ENCODE peak calls at places on chromosome 7, in nine cellular contexts. One of them, this sample, is unnamed.

GRCh38 chr7:73892003-73892975 is 31.3 kb downstream of the TMEM270 start:
- DNase-seq in HCT116: no peak
- DNase-seq in A549: no peak
- DNase-seq in transverse colon: peak
- DNase-seq in Peyer's patch: no peak
- DNase-seq in prostate gland: peak
- DNase-seq in upper lobe of left lung: no peak
- DNase-seq in heart left ventricle: no peak
- DNase-seq in tibial nerve: no peak
- DNase-seq in this sample: no peak

GRCh38 chr7:27141591-27142561 is 1.6 kb downstream of the HOXA5 start:
- DNase-seq in HCT116: no peak
- DNase-seq in A549: peak
- DNase-seq in transverse colon: peak
- DNase-seq in Peyer's patch: peak
- DNase-seq in prostate gland: no peak
- DNase-seq in upper lobe of left lung: peak
- DNase-seq in heart left ventricle: no peak
- DNase-seq in tibial nerve: no peak
- DNase-seq in this sample: no peak

GRCh38 chr7:151813445-151813844 is 63.5 kb downstream of the PRKAG2 start:
- DNase-seq in HCT116: no peak
- DNase-seq in A549: no peak
- DNase-seq in transverse colon: no peak
- DNase-seq in Peyer's patch: no peak
- DNase-seq in prostate gland: no peak
- DNase-seq in upper lobe of left lung: no peak
- DNase-seq in heart left ventricle: no peak
- DNase-seq in tibial nerve: no peak
- DNase-seq in this sample: no peak

GRCh38 chr7:151925446-151926335 is 30.6 kb upstream of the GALNTL5 start:
- DNase-seq in HCT116: no peak
- DNase-seq in A549: no peak
- DNase-seq in transverse colon: peak
- DNase-seq in Peyer's patch: no peak
- DNase-seq in prostate gland: peak
- DNase-seq in upper lobe of left lung: peak
- DNase-seq in heart left ventricle: peak
- DNase-seq in tibial nerve: peak
- DNase-seq in this sample: no peak

GRCh38 chr7:20307119-20307518 is 23.6 kb upstream of the ITGB8 start:
- DNase-seq in HCT116: no peak
- DNase-seq in A549: no peak
- DNase-seq in transverse colon: no peak
- DNase-seq in Peyer's patch: no peak
- DNase-seq in prostate gland: no peak
- DNase-seq in upper lobe of left lung: no peak
- DNase-seq in heart left ventricle: no peak
- DNase-seq in tibial nerve: no peak
- DNase-seq in this sample: no peak

GRCh38 chr7:12930534-12930933 is 243.1 kb downstream of the ARL4A start:
- DNase-seq in HCT116: no peak
- DNase-seq in A549: no peak
- DNase-seq in transverse colon: no peak
- DNase-seq in Peyer's patch: no peak
- DNase-seq in prostate gland: no peak
- DNase-seq in upper lobe of left lung: no peak
- DNase-seq in heart left ventricle: no peak
- DNase-seq in tibial nerve: no peak
- DNase-seq in this sample: no peak

GRCh38 chr7:146768941-146769340 is 652.3 kb downstream of the CNTNAP2 start:
- DNase-seq in HCT116: no peak
- DNase-seq in A549: no peak
- DNase-seq in transverse colon: no peak
- DNase-seq in Peyer's patch: no peak
- DNase-seq in prostate gland: no peak
- DNase-seq in upper lobe of left lung: no peak
- DNase-seq in heart left ventricle: no peak
- DNase-seq in tibial nerve: no peak
- DNase-seq in this sample: no peak

GRCh38 chr7:4944939-4945338 is 14.0 kb downstream of the MMD2 start:
- DNase-seq in HCT116: no peak
- DNase-seq in A549: no peak
- DNase-seq in transverse colon: no peak
- DNase-seq in Peyer's patch: no peak
- DNase-seq in prostate gland: no peak
- DNase-seq in upper lobe of left lung: no peak
- DNase-seq in heart left ventricle: no peak
- DNase-seq in tibial nerve: no peak
- DNase-seq in this sample: no peak

GRCh38 chr7:19146699-19147098 is 1.5 kb upstream of the FERD3L start:
- DNase-seq in HCT116: no peak
- DNase-seq in A549: no peak
- DNase-seq in transverse colon: no peak
- DNase-seq in Peyer's patch: no peak
- DNase-seq in prostate gland: no peak
- DNase-seq in upper lobe of left lung: no peak
- DNase-seq in heart left ventricle: no peak
- DNase-seq in tibial nerve: no peak
- DNase-seq in this sample: no peak

GRCh38 chr7:98284335-98285036 is 3.0 kb downstream of the BRI3 start:
- DNase-seq in HCT116: no peak
- DNase-seq in A549: no peak
- DNase-seq in transverse colon: peak
- DNase-seq in Peyer's patch: no peak
- DNase-seq in prostate gland: peak
- DNase-seq in upper lobe of left lung: peak
- DNase-seq in heart left ventricle: peak
- DNase-seq in tibial nerve: peak
- DNase-seq in this sample: no peak
- TF ChIP-seq POLR2A in HCT116: no peak
- TF ChIP-seq POLR2A in A549: no peak
- TF ChIP-seq POLR2A in transverse colon: peak
- TF ChIP-seq POLR2A in Peyer's patch: peak
- TF ChIP-seq POLR2A in prostate gland: peak
- TF ChIP-seq POLR2A in upper lobe of left lung: no peak
- TF ChIP-seq POLR2A in heart left ventricle: no peak
- TF ChIP-seq POLR2A in tibial nerve: peak
- TF ChIP-seq POLR2A in this sample: no peak

GRCh38 chr7:128393526-128394330 is 16.1 kb downstream of the IMPDH1 start:
- DNase-seq in HCT116: no peak
- DNase-seq in A549: no peak
- DNase-seq in transverse colon: no peak
- DNase-seq in Peyer's patch: no peak
- DNase-seq in prostate gland: no peak
- DNase-seq in upper lobe of left lung: peak
- DNase-seq in heart left ventricle: peak
- DNase-seq in tibial nerve: no peak
- DNase-seq in this sample: no peak

GRCh38 chr7:128396357-128396756 is 13.4 kb downstream of the IMPDH1 start:
- DNase-seq in HCT116: no peak
- DNase-seq in A549: no peak
- DNase-seq in transverse colon: no peak
- DNase-seq in Peyer's patch: no peak
- DNase-seq in prostate gland: no peak
- DNase-seq in upper lobe of left lung: peak
- DNase-seq in heart left ventricle: peak
- DNase-seq in tibial nerve: no peak
- DNase-seq in this sample: no peak

GRCh38 chr7:128394904-128395496 is 14.8 kb downstream of the IMPDH1 start:
- DNase-seq in HCT116: no peak
- DNase-seq in A549: no peak
- DNase-seq in transverse colon: no peak
- DNase-seq in Peyer's patch: no peak
- DNase-seq in prostate gland: no peak
- DNase-seq in upper lobe of left lung: peak
- DNase-seq in heart left ventricle: peak
- DNase-seq in tibial nerve: no peak
- DNase-seq in this sample: no peak

GRCh38 chr7:128398016-128398840 is 11.6 kb downstream of the IMPDH1 start:
- DNase-seq in HCT116: no peak
- DNase-seq in A549: peak
- DNase-seq in transverse colon: peak
- DNase-seq in Peyer's patch: peak
- DNase-seq in prostate gland: peak
- DNase-seq in upper lobe of left lung: no peak
- DNase-seq in heart left ventricle: no peak
- DNase-seq in tibial nerve: peak
- DNase-seq in this sample: no peak

GRCh38 chr7:128395748-128396147 is 14.0 kb downstream of the IMPDH1 start:
- DNase-seq in HCT116: no peak
- DNase-seq in A549: no peak
- DNase-seq in transverse colon: no peak
- DNase-seq in Peyer's patch: no peak
- DNase-seq in prostate gland: no peak
- DNase-seq in upper lobe of left lung: no peak
- DNase-seq in heart left ventricle: no peak
- DNase-seq in tibial nerve: no peak
- DNase-seq in this sample: no peak
- TF ChIP-seq CTCF in HCT116: no peak
- TF ChIP-seq CTCF in A549: no peak
- TF ChIP-seq CTCF in transverse colon: no peak
- TF ChIP-seq CTCF in Peyer's patch: no peak
- TF ChIP-seq CTCF in prostate gland: no peak
- TF ChIP-seq CTCF in upper lobe of left lung: no peak
- TF ChIP-seq CTCF in heart left ventricle: no peak
- TF ChIP-seq CTCF in tibial nerve: no peak
- TF ChIP-seq CTCF in this sample: no peak

GRCh38 chr7:25851332-25852248 is 300.4 kb upstream of the NFE2L3 start:
- DNase-seq in HCT116: no peak
- DNase-seq in A549: peak
- DNase-seq in transverse colon: peak
- DNase-seq in Peyer's patch: peak
- DNase-seq in prostate gland: peak
- DNase-seq in upper lobe of left lung: peak
- DNase-seq in heart left ventricle: peak
- DNase-seq in tibial nerve: peak
- DNase-seq in this sample: no peak
- H3K4me3 ChIP-seq in HCT116: no peak
- H3K4me3 ChIP-seq in A549: peak
- H3K4me3 ChIP-seq in transverse colon: peak
- H3K4me3 ChIP-seq in Peyer's patch: peak
- H3K4me3 ChIP-seq in prostate gland: no peak
- H3K4me3 ChIP-seq in upper lobe of left lung: no peak
- H3K4me3 ChIP-seq in heart left ventricle: peak
- H3K4me3 ChIP-seq in tibial nerve: no peak
- H3K4me3 ChIP-seq in this sample: peak

GRCh38 chr7:10974717-10975032 is 1.0 kb downstream of the PHF14 start:
- DNase-seq in HCT116: no peak
- DNase-seq in A549: peak
- DNase-seq in transverse colon: no peak
- DNase-seq in Peyer's patch: no peak
- DNase-seq in prostate gland: no peak
- DNase-seq in upper lobe of left lung: no peak
- DNase-seq in heart left ventricle: no peak
- DNase-seq in tibial nerve: no peak
- DNase-seq in this sample: no peak

GRCh38 chr7:10972174-10972573 is 1.5 kb upstream of the PHF14 start:
- DNase-seq in HCT116: no peak
- DNase-seq in A549: no peak
- DNase-seq in transverse colon: no peak
- DNase-seq in Peyer's patch: no peak
- DNase-seq in prostate gland: no peak
- DNase-seq in upper lobe of left lung: no peak
- DNase-seq in heart left ventricle: no peak
- DNase-seq in tibial nerve: no peak
- DNase-seq in this sample: no peak

GRCh38 chr7:10977113-10977512 is 3.4 kb downstream of the PHF14 start:
- DNase-seq in HCT116: no peak
- DNase-seq in A549: no peak
- DNase-seq in transverse colon: no peak
- DNase-seq in Peyer's patch: no peak
- DNase-seq in prostate gland: no peak
- DNase-seq in upper lobe of left lung: no peak
- DNase-seq in heart left ventricle: no peak
- DNase-seq in tibial nerve: no peak
- DNase-seq in this sample: no peak

GRCh38 chr7:10973061-10973941 is at the start of gene PHF14:
- DNase-seq in HCT116: peak
- DNase-seq in A549: peak
- DNase-seq in transverse colon: peak
- DNase-seq in Peyer's patch: peak
- DNase-seq in prostate gland: peak
- DNase-seq in upper lobe of left lung: peak
- DNase-seq in heart left ventricle: peak
- DNase-seq in tibial nerve: peak
- DNase-seq in this sample: peak

GRCh38 chr7:10973942-10974716 is 457 bp downstream of the PHF14 start:
- DNase-seq in HCT116: no peak
- DNase-seq in A549: peak
- DNase-seq in transverse colon: peak
- DNase-seq in Peyer's patch: peak
- DNase-seq in prostate gland: no peak
- DNase-seq in upper lobe of left lung: peak
- DNase-seq in heart left ventricle: no peak
- DNase-seq in tibial nerve: peak
- DNase-seq in this sample: no peak
- TF ChIP-seq POLR2A in HCT116: peak
- TF ChIP-seq POLR2A in A549: no peak
- TF ChIP-seq POLR2A in transverse colon: no peak
- TF ChIP-seq POLR2A in Peyer's patch: no peak
- TF ChIP-seq POLR2A in prostate gland: no peak
- TF ChIP-seq POLR2A in upper lobe of left lung: no peak
- TF ChIP-seq POLR2A in heart left ventricle: no peak
- TF ChIP-seq POLR2A in tibial nerve: no peak
- TF ChIP-seq POLR2A in this sample: no peak

DNA sequence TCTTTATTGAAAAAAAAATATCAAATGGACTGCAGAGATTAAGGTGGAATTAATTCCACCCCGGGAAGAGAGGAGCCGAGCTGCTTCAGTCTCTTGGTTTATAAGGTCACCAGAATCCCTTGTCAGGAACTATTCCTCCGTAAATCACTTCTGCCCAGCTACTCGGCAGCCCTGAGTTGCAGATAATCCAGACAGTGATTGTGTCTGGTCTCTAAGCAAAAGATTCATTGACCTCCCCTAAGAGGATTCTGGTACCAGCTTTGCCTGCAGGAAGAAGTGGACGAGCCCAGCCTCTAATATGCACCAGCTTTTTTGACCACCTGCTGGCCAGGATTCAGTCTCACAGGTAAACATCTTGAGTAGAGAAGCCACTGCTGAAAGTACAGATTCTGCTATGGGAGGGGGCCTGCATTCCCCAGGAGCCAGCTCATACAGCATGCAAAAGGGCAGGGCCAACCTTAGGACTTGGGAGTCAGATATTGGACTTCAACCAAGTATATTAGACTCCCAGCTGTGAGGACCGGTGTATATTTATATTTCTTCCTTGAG is 27.0 kb upstream of the PLXNA4 start:
- DNase-seq in HCT116: no peak
- DNase-seq in A549: no peak
- DNase-seq in transverse colon: no peak
- DNase-seq in Peyer's patch: no peak
- DNase-seq in prostate gland: no peak
- DNase-seq in upper lobe of left lung: no peak
- DNase-seq in heart left ventricle: no peak
- DNase-seq in tibial nerve: no peak
- DNase-seq in this sample: peak
- TF ChIP-seq CTCF in HCT116: no peak
- TF ChIP-seq CTCF in A549: no peak
- TF ChIP-seq CTCF in transverse colon: no peak
- TF ChIP-seq CTCF in Peyer's patch: no peak
- TF ChIP-seq CTCF in prostate gland: no peak
- TF ChIP-seq CTCF in upper lobe of left lung: no peak
- TF ChIP-seq CTCF in heart left ventricle: no peak
- TF ChIP-seq CTCF in tibial nerve: no peak
- TF ChIP-seq CTCF in this sample: no peak